ENCODE peak calls at places on chromosomes 4 and X, in five cellular contexts. G is right atrium auricular region; D is breast epithelium; Z is naive thymus-derived CD4-positive, alpha-beta T cell; O is pancreas. A is an unnamed sample.
A peak's percentile ranks its signal among the peaks of the same experiment; 100 is the strongest.

GRCh38 chr4:147157860-147158701 is 212.4 kb upstream of the TTC29 start:
- DNase-seq in D (no peak), O (no peak), G (no peak), Z (no peak), A (no peak)

GRCh38 chrX:69065451-69065850 is 99.8 kb downstream of the PJA1 start:
- DNase-seq in O (no peak), G (peak; percentile 53), D (no peak), Z (no peak), A (no peak)

GRCh38 chrX:150781711-150782110 is 88.5 kb downstream of the MTMR1 start:
- DNase-seq in D (no peak), O (no peak), G (no peak), Z (no peak), A (no peak)

GRCh38 chrX:95290455-95290854 is 1394.2 kb upstream of the DIAPH2 start:
- DNase-seq in Z (no peak), G (no peak), D (no peak), O (no peak), A (no peak)

GRCh38 chr4:128690009-128690408 is 119.5 kb upstream of the JADE1 start:
- DNase-seq in O (no peak), D (no peak), Z (no peak), G (no peak), A (no peak)

GRCh38 chr4:17065821-17066220 is 167.4 kb upstream of the LDB2 start:
- DNase-seq in Z (no peak), O (no peak), G (no peak), D (no peak), A (no peak)

GRCh38 chr4:1373892-1374705 is 27.1 kb downstream of the UVSSA start:
- DNase-seq in O (no peak), D (peak; percentile 46), G (no peak), Z (no peak), A (no peak)

GRCh38 chr4:47913328-47913727 is 1.1 kb downstream of the NFXL1 start:
- DNase-seq in G (no peak), Z (no peak), D (no peak), O (no peak), A (no peak)

GRCh38 chr4:82519776-82520175 is 42.0 kb downstream of the TMEM150C start:
- DNase-seq in G (no peak), D (no peak), Z (no peak), O (no peak), A (no peak)

GRCh38 chr4:8780086-8780485 is 91.6 kb downstream of the HMX1 start:
- DNase-seq in Z (no peak), G (no peak), D (no peak), O (no peak), A (no peak)

GRCh38 chr4:73669410-73670183 is 49.4 kb upstream of the RASSF6 start:
- DNase-seq in D (no peak), Z (no peak), G (no peak), O (no peak), A (no peak)

GRCh38 chr4:105196523-105197145 is 50.0 kb downstream of the TET2 start:
- DNase-seq in D (no peak), Z (no peak), G (no peak), O (no peak), A (no peak)

GRCh38 chrX:129626026-129626425 is 28.7 kb downstream of the APLN start:
- DNase-seq in Z (no peak), O (no peak), G (no peak), D (no peak), A (no peak)

GRCh38 chrX:40040686-40041461 is 56.9 kb downstream of the BCOR start:
- DNase-seq in G (no peak), D (no peak), O (no peak), Z (no peak), A (no peak)

GRCh38 chr4:76998251-76998901 is 48.8 kb downstream of the SEPTIN11 start:
- DNase-seq in D (no peak), G (no peak), Z (no peak), O (no peak), A (no peak)

GRCh38 chr4:161577604-161578301 is 586.0 kb downstream of the FSTL5 start:
- DNase-seq in Z (no peak), G (no peak), D (no peak), O (no peak), A (no peak)

GRCh38 chr4:5020341-5020740 is 1.1 kb upstream of the CYTL1 start:
- DNase-seq in D (no peak), Z (no peak), O (no peak), G (peak; percentile 36), A (no peak)

GRCh38 chrX:153793291-153793690 is 884 bp downstream of the IDH3G start:
- DNase-seq in D (no peak), Z (no peak), O (no peak), G (no peak), A (no peak)

GRCh38 chrX:103407776-103408175 is 31.4 kb downstream of the BEX3 start:
- DNase-seq in G (no peak), O (no peak), Z (no peak), D (no peak), A (no peak)

GRCh38 chr4:72896515-72896914 is 173.0 kb downstream of the COX18 start:
- DNase-seq in D (no peak), O (no peak), Z (no peak), G (no peak), A (no peak)

GRCh38 chr4:185016946-185017797 is 1.1 kb upstream of the HELT start:
- DNase-seq in O (no peak), G (no peak), Z (no peak), D (no peak), A (no peak)

GRCh38 chr4:54571293-54571723 is 86.4 kb upstream of the KIT start:
- DNase-seq in D (no peak), G (no peak), O (no peak), Z (no peak), A (no peak)

GRCh38 chr4:145107126-145107525 is 9.0 kb downstream of the ABCE1 start:
- DNase-seq in G (no peak), Z (no peak), D (no peak), O (no peak), A (no peak)

GRCh38 chrX:79719568-79720231 is 294.9 kb upstream of the TBX22 start:
- DNase-seq in D (no peak), O (no peak), G (no peak), Z (no peak), A (no peak)

GRCh38 chr4:10153161-10153560 is 36.6 kb upstream of the WDR1 start:
- DNase-seq in D (no peak), O (no peak), Z (no peak), G (no peak), A (no peak)

GRCh38 chrX:48589482-48590162 is 7.7 kb upstream of the WDR13 start:
- DNase-seq in O (peak; percentile 59), Z (no peak), G (no peak), D (peak; percentile 52), A (no peak)

GRCh38 chr4:73197220-73197619 is 61.4 kb downstream of the ANKRD17 start:
- DNase-seq in Z (no peak), D (no peak), O (no peak), G (no peak), A (no peak)

GRCh38 chr4:8671712-8672290 is 79.2 kb downstream of the CPZ start:
- DNase-seq in D (no peak), G (no peak), Z (no peak), O (no peak), A (no peak)

GRCh38 chr4:188030401-188030800 is 34.8 kb downstream of the ZFP42 start:
- DNase-seq in D (no peak), O (no peak), Z (no peak), G (no peak), A (no peak)

GRCh38 chr4:35358001-35358584 is 886.2 kb downstream of the ARAP2 start:
- DNase-seq in Z (no peak), O (no peak), G (no peak), D (no peak), A (no peak)

GRCh38 chrX:134875679-134876078 is 115.1 kb upstream of the SMIM10 start:
- DNase-seq in Z (no peak), D (no peak), G (no peak), O (no peak), A (no peak)
- H3K27ac ChIP-seq in Z (no peak overlapping the region), D (no peak overlapping the region), G (no peak overlapping the region), O (no peak overlapping the region), A (no peak overlapping the region)

GRCh38 chrX:13373807-13374187 is 53.9 kb upstream of the ATXN3L start:
- DNase-seq in Z (no peak), G (no peak), D (no peak), O (no peak), A (no peak)
- H3K27ac ChIP-seq in Z (no peak overlapping the region), G (peak overlapping the region; percentile 23), D (peak overlapping the region; percentile 45), O (no peak overlapping the region), A (no peak overlapping the region)

GRCh38 chr4:92634891-92635290 is 331.1 kb downstream of the GRID2 start:
- DNase-seq in G (no peak), D (no peak), Z (no peak), O (no peak), A (peak; percentile 0)
- H3K27ac ChIP-seq in G (no peak overlapping the region), D (no peak overlapping the region), Z (no peak overlapping the region), O (no peak overlapping the region), A (peak overlapping the region; percentile 31)

GRCh38 chr4:55866973-55867574 is 13.6 kb downstream of the EXOC1 start:
- DNase-seq in Z (peak; percentile 48), G (no peak), D (no peak), O (no peak), A (no peak)
- H3K27ac ChIP-seq in Z (no peak overlapping the region), G (peak overlapping the region; percentile 56), D (no peak overlapping the region), O (no peak overlapping the region), A (no peak overlapping the region)